ENCODE peak calls at places on chromosomes 1 and 21, in four cellular contexts. U is SK-N-SH, S is A549, P is left ventricle myocardium inferior. J is an unnamed sample.

GRCh38 chr1:97006044-97006676 is 284.6 kb downstream of the PTBP2 start:
- DNase-seq in U (no peak), S (no peak), P (peak; percentile 15), J (no peak)

GRCh38 chr1:9413877-9414213 is 121.2 kb downstream of the SPSB1 start:
- DNase-seq in U (no peak), S (no peak), P (peak; percentile 53), J (peak; percentile 92)

GRCh38 chr21:25870084-25870483 is 135.3 kb downstream of the GABPA start:
- DNase-seq in U (no peak), S (no peak), P (no peak), J (no peak)

GRCh38 chr1:7110306-7110705 is 325.1 kb downstream of the CAMTA1 start:
- DNase-seq in U (no peak), S (no peak), P (no peak), J (no peak)

GRCh38 chr1:31587720-31588423 is 11.6 kb downstream of the TINAGL1 start:
- DNase-seq in U (peak; percentile 94), S (peak; percentile 72), P (peak; percentile 74), J (peak; percentile 90)

GRCh38 chr1:242203290-242203689 is 204.4 kb upstream of the MAP1LC3C start:
- DNase-seq in U (no peak), S (no peak), P (no peak), J (no peak)

GRCh38 chr1:155899683-155900082 is 11.5 kb downstream of the RIT1 start:
- DNase-seq in U (no peak), S (no peak), P (no peak), J (no peak)

GRCh38 chr21:41166947-41167346 is 1.0 kb upstream of the BACE2 start:
- DNase-seq in U (peak; percentile 20), S (no peak), P (peak; percentile 37), J (no peak)

GRCh38 chr1:53294557-53294956 is 33.3 kb downstream of the LRP8 start:
- DNase-seq in U (no peak), S (no peak), P (no peak), J (no peak)

GRCh38 chr1:45305231-45305630 is 21.5 kb upstream of the HPDL start:
- DNase-seq in U (no peak), S (no peak), P (no peak), J (no peak)

GRCh38 chr1:62371375-62371774 is 52.1 kb upstream of the KANK4 start:
- DNase-seq in U (no peak), S (no peak), P (no peak), J (no peak)

GRCh38 chr1:44941424-44942324 is 44.7 kb downstream of the EIF2B3 start:
- DNase-seq in U (peak; percentile 47), S (no peak), P (no peak), J (no peak)

GRCh38 chr1:52663716-52664115 is 30.7 kb downstream of the SHISAL2A start:
- DNase-seq in U (no peak), S (no peak), P (no peak), J (no peak)

GRCh38 chr1:50735443-50735842 is 224.6 kb downstream of the FAF1 start:
- DNase-seq in U (peak; percentile 18), S (peak; percentile 18), P (no peak), J (no peak)

GRCh38 chr1:50742523-50742922 is 217.5 kb downstream of the FAF1 start:
- DNase-seq in U (no peak), S (no peak), P (no peak), J (no peak)

DNA sequence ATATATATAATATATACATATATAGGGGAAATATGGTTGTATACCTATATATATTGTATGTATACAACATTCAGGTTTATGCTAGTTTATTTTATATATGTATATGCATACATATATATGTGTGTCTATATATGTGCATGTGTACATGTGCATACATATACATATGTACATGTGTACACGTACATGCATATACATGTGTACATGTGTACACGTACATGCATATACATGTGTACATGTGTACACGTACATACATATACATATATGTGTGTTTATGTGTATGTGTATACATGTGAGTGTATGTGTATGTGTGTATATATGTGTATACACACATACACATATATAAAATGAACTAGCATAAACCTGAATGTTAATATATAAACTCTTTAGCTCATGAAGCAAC is 220.9 kb downstream of the FAF1 start:
- DNase-seq in U (no peak), S (no peak), P (no peak), J (no peak)
- H3K27ac ChIP-seq in U (no peak overlapping the region), S (no peak overlapping the region), P (no peak overlapping the region), J (no peak overlapping the region)

GRCh38 chr1:182392045-182393028 is 747 bp upstream of the GLUL start:
- DNase-seq in U (no peak), S (no peak), P (peak; percentile 66), J (peak; percentile 88)

GRCh38 chr1:182391362-182392044 is at the start of gene GLUL:
- DNase-seq in U (peak; percentile 98), S (peak; percentile 58), P (peak; percentile 96), J (peak; percentile 98)

GRCh38 chr1:182395911-182396310 is 4.3 kb upstream of the GLUL start:
- DNase-seq in U (no peak), S (no peak), P (no peak), J (no peak)

GRCh38 chr1:182391028-182391361 is 595 bp downstream of the GLUL start:
- DNase-seq in U (no peak), S (no peak), P (no peak), J (no peak)

GRCh38 chr1:182394055-182394775 is 2.6 kb upstream of the GLUL start:
- DNase-seq in U (no peak), S (no peak), P (no peak), J (no peak)
- H3K27ac ChIP-seq in U (no peak overlapping the region), S (no peak overlapping the region), P (peak overlapping the region; percentile 97), J (no peak overlapping the region)

GRCh38 chr1:162626733-162627132 is 5.5 kb upstream of the DDR2 start:
- DNase-seq in U (no peak), S (no peak), P (no peak), J (no peak)
- H3K27ac ChIP-seq in U (peak overlapping the region; percentile 14), S (no peak overlapping the region), P (peak overlapping the region; percentile 58), J (peak overlapping the region; percentile 33)

DNA sequence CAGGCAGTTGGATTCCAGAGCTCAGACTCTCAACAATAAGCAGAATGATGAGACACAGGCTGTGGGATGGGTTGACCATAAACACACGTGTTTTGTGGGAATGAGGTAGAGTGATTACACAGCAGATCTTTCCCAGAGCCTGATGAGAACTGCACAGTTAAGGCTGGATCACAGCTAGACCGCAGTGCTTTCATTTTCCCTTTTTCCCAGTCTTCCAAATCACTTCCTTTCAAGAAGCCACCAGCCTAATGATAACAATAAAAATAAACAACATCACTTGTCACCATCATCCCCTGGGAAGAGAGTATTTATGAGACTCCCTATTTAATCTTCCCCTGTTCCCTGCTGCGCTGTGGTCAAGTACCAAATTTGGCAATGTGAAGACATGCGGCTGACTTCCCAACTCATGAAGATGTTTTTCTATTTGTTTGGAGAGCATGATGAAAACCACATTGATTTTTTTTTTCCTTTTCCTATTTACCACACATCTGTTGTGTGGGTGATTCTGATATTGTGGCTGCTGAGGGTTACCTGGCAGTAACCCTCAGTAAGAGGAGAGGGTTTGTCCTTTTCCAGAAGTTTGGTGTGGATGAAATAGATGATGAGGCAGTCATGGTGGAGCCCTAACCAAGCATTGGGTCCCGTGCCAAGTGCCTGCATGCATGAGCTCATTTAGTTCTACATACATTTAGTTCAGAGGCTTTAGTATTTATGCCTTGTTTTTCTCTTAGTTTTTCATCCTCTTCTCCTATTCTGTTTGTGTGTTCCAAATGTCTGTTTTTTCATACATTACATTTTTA is 248.9 kb upstream of the HOOK1 start:
- DNase-seq in U (no peak), S (no peak), P (no peak), J (no peak)
- H3K27ac ChIP-seq in U (no peak overlapping the region), S (no peak overlapping the region), P (peak overlapping the region; percentile 45), J (no peak overlapping the region)

GRCh38 chr1:14520514-14521163 is 77.8 kb upstream of the KAZN start:
- DNase-seq in U (no peak), S (no peak), P (no peak), J (no peak)

GRCh38 chr1:14517813-14518180 is 80.7 kb upstream of the KAZN start:
- DNase-seq in U (no peak), S (no peak), P (no peak), J (no peak)

GRCh38 chr1:14521602-14522001 is 76.9 kb upstream of the KAZN start:
- DNase-seq in U (no peak), S (no peak), P (no peak), J (no peak)

GRCh38 chr1:14522331-14523241 is 75.9 kb upstream of the KAZN start:
- DNase-seq in U (peak; percentile 8), S (no peak), P (peak; percentile 33), J (peak; percentile 74)

DNA sequence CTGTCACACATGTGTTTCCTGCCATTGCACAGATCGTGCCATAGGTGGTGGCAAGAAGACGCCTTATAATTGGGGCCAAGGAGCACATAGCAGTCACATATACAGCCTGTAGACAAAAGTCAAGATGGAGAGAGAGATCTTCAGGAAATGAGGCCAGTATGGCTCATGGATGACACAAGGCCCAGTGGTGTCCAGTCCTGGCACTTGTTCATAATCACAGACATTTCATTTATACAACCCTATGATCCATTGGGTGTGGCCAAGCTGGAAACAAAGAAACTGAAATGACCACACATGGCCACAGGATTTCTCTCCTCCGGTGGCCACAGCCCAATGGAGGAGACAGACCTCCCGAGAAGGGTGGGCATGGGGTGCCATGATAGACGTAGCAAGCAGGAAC is 78.5 kb upstream of the KAZN start:
- DNase-seq in U (no peak), S (no peak), P (no peak), J (no peak)
- H3K27ac ChIP-seq in U (no peak overlapping the region), S (no peak overlapping the region), P (no peak overlapping the region), J (no peak overlapping the region)

GRCh38 chr1:56520202-56520601 is 59.2 kb downstream of the PLPP3 start:
- DNase-seq in U (no peak), S (no peak), P (no peak), J (no peak)

GRCh38 chr1:56515898-56516538 is 63.3 kb downstream of the PLPP3 start:
- DNase-seq in U (no peak), S (no peak), P (no peak), J (no peak)

GRCh38 chr1:56513095-56513494 is 66.3 kb downstream of the PLPP3 start:
- DNase-seq in U (no peak), S (no peak), P (no peak), J (no peak)

GRCh38 chr1:56516539-56517252 is 62.7 kb downstream of the PLPP3 start:
- DNase-seq in U (no peak), S (no peak), P (no peak), J (no peak)

DNA sequence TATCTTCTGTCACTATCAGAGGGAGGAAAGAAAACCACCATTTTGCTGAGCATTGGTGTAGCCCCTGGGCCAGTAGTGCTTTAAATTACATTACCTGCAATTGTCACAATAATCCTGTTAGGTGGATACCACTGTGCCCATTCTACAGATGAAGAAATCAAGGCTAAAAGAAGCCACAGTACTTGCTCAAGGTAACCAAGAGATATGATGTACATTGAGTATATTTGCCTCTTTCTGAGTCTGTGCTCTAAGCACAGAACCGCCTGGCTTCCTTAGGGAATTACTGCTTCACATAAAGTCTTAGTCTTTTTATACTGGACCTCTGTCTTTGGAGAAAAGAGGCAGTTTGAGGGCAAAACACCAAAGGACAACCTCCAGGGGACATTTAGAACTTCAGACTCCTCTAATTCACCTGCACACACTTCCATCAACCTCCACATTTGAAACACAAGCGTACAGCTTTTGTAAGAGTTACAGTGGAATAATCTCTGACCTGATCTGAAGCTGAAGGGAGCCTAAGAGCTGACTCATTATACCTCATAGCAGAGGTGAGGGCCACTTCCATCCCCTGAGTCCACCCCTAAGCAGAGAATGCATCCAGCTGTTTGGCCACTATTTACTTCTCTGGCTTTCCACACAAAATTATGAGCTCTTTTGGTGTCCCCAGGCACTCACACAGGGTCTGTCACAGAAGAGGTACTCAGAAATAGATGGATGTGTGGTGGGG is 61.8 kb downstream of the PLPP3 start:
- DNase-seq in U (no peak), S (no peak), P (no peak), J (no peak)
- H3K27ac ChIP-seq in U (no peak overlapping the region), S (no peak overlapping the region), P (peak overlapping the region; percentile 83), J (peak overlapping the region; percentile 88)

J was measured in kidney.